ENCODE peak calls at places on chromosomes 11 and 22, in seven cellular contexts. One of them, this sample, is unnamed.

GRCh38 chr22:46686221-46686872 is 51.7 kb downstream of the CERK start:
- DNase-seq in fibroblast of pulmonary artery: no peak
- DNase-seq in mesendoderm: no peak
- DNase-seq in kidney: peak
- DNase-seq in fibroblast of mammary gland: no peak
- DNase-seq in astrocyte: no peak
- DNase-seq in AG10803: no peak
- DNase-seq in this sample: peak

GRCh38 chr11:93131709-93132108 is 66.1 kb downstream of the SLC36A4 start:
- DNase-seq in fibroblast of mammary gland: no peak
- DNase-seq in mesendoderm: peak
- DNase-seq in astrocyte: no peak
- DNase-seq in fibroblast of pulmonary artery: no peak
- DNase-seq in AG10803: no peak
- DNase-seq in kidney: no peak
- DNase-seq in this sample: no peak

GRCh38 chr11:3128356-3129180 is 36.5 kb downstream of the OSBPL5 start:
- DNase-seq in kidney: peak
- DNase-seq in AG10803: no peak
- DNase-seq in fibroblast of pulmonary artery: no peak
- DNase-seq in mesendoderm: no peak
- DNase-seq in fibroblast of mammary gland: no peak
- DNase-seq in astrocyte: no peak
- DNase-seq in this sample: no peak

GRCh38 chr11:72781313-72782080 is 12.3 kb downstream of the STARD10 start:
- DNase-seq in mesendoderm: peak
- DNase-seq in kidney: peak
- DNase-seq in AG10803: no peak
- DNase-seq in astrocyte: no peak
- DNase-seq in fibroblast of mammary gland: no peak
- DNase-seq in fibroblast of pulmonary artery: no peak
- DNase-seq in this sample: peak

GRCh38 chr11:8291421-8292350 is 28.0 kb upstream of the LMO1 start:
- DNase-seq in mesendoderm: no peak
- DNase-seq in fibroblast of pulmonary artery: no peak
- DNase-seq in astrocyte: no peak
- DNase-seq in fibroblast of mammary gland: no peak
- DNase-seq in AG10803: no peak
- DNase-seq in kidney: no peak
- DNase-seq in this sample: peak

GRCh38 chr22:18935889-18936529 is at the start of gene PRODH:
- DNase-seq in fibroblast of pulmonary artery: no peak
- DNase-seq in AG10803: no peak
- DNase-seq in astrocyte: no peak
- DNase-seq in kidney: no peak
- DNase-seq in fibroblast of mammary gland: no peak
- DNase-seq in mesendoderm: no peak
- DNase-seq in this sample: no peak

GRCh38 chr22:49967333-49968241 is 7.0 kb downstream of the PIM3 start:
- DNase-seq in AG10803: peak
- DNase-seq in fibroblast of mammary gland: no peak
- DNase-seq in fibroblast of pulmonary artery: no peak
- DNase-seq in kidney: peak
- DNase-seq in astrocyte: no peak
- DNase-seq in mesendoderm: no peak
- DNase-seq in this sample: peak

GRCh38 chr11:106461839-106462545 is 384.5 kb downstream of the AASDHPPT start:
- DNase-seq in AG10803: no peak
- DNase-seq in fibroblast of mammary gland: no peak
- DNase-seq in astrocyte: peak
- DNase-seq in mesendoderm: peak
- DNase-seq in kidney: no peak
- DNase-seq in fibroblast of pulmonary artery: peak
- DNase-seq in this sample: no peak

GRCh38 chr11:113045146-113045545 is 83.9 kb downstream of the NCAM1 start:
- DNase-seq in kidney: no peak
- DNase-seq in fibroblast of pulmonary artery: no peak
- DNase-seq in mesendoderm: peak
- DNase-seq in AG10803: no peak
- DNase-seq in fibroblast of mammary gland: no peak
- DNase-seq in astrocyte: no peak
- DNase-seq in this sample: no peak

GRCh38 chr11:73431431-73431830 is 55.2 kb downstream of the RELT start:
- DNase-seq in fibroblast of mammary gland: no peak
- DNase-seq in kidney: no peak
- DNase-seq in fibroblast of pulmonary artery: no peak
- DNase-seq in mesendoderm: no peak
- DNase-seq in AG10803: no peak
- DNase-seq in astrocyte: no peak
- DNase-seq in this sample: no peak

GRCh38 chr22:23285236-23285635 is 104.9 kb downstream of the BCR start:
- DNase-seq in astrocyte: no peak
- DNase-seq in AG10803: no peak
- DNase-seq in mesendoderm: no peak
- DNase-seq in fibroblast of pulmonary artery: no peak
- DNase-seq in fibroblast of mammary gland: no peak
- DNase-seq in kidney: no peak
- DNase-seq in this sample: no peak

GRCh38 chr11:61126266-61126665 is 24.0 kb downstream of the CD5 start:
- DNase-seq in AG10803: no peak
- DNase-seq in fibroblast of mammary gland: no peak
- DNase-seq in fibroblast of pulmonary artery: peak
- DNase-seq in astrocyte: no peak
- DNase-seq in mesendoderm: no peak
- DNase-seq in kidney: no peak
- DNase-seq in this sample: no peak

GRCh38 chr11:120029321-120029720 is 108.6 kb downstream of the TRIM29 start:
- DNase-seq in kidney: no peak
- DNase-seq in astrocyte: no peak
- DNase-seq in mesendoderm: no peak
- DNase-seq in AG10803: no peak
- DNase-seq in fibroblast of mammary gland: no peak
- DNase-seq in fibroblast of pulmonary artery: no peak
- DNase-seq in this sample: no peak

GRCh38 chr22:36367479-36367878 is 20.3 kb downstream of the MYH9 start:
- DNase-seq in astrocyte: no peak
- DNase-seq in AG10803: no peak
- DNase-seq in mesendoderm: no peak
- DNase-seq in fibroblast of pulmonary artery: no peak
- DNase-seq in kidney: no peak
- DNase-seq in fibroblast of mammary gland: no peak
- DNase-seq in this sample: no peak
- H3K4me3 ChIP-seq in astrocyte: no peak
- H3K4me3 ChIP-seq in AG10803: no peak
- H3K4me3 ChIP-seq in mesendoderm: no peak
- H3K4me3 ChIP-seq in fibroblast of pulmonary artery: no peak
- H3K4me3 ChIP-seq in kidney: no peak
- H3K4me3 ChIP-seq in fibroblast of mammary gland: no peak
- H3K4me3 ChIP-seq in this sample: no peak

DNA sequence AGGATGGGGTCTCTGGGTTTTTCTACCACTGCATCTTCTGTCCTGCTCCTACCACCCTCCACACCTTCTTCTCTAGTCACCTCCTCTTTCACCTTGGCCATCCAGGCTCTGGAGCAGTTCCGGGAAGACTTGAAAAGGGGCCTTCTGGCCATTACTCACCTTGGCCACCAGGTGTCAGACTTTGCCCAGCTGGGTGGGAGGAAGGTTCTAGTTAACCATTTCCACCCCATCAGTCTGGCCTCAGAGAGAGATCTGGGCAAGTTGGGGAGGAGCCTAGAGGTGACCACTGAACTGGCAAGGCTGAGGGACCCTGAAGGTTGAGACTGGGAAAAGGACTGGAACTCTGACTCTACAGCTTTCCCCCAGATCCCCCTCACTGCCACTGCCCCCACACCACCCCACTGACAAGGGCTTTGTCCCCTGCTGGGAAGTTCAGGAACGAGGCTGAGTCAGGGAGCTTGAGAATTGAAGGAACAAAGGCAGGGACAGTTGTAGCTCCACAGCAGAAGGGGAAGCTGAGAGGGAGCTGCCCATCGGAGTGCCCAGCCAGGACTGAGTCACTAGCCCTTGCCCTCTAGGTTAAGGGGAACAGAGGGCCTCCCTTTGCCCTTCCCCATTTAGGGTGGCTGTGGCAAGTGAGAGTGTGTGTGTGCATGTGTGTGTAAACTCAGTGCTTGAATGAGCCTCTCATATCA is 3.7 kb upstream of the POLD4 start:
- DNase-seq in astrocyte: peak
- DNase-seq in kidney: no peak
- DNase-seq in AG10803: peak
- DNase-seq in fibroblast of mammary gland: peak
- DNase-seq in mesendoderm: peak
- DNase-seq in fibroblast of pulmonary artery: peak
- DNase-seq in this sample: peak
- H3K4me3 ChIP-seq in astrocyte: peak
- H3K4me3 ChIP-seq in kidney: no peak
- H3K4me3 ChIP-seq in AG10803: no peak
- H3K4me3 ChIP-seq in fibroblast of mammary gland: no peak
- H3K4me3 ChIP-seq in mesendoderm: no peak
- H3K4me3 ChIP-seq in fibroblast of pulmonary artery: no peak
- H3K4me3 ChIP-seq in this sample: no peak

GRCh38 chr11:70075836-70076235 is 2.3 kb upstream of the ANO1 start:
- DNase-seq in astrocyte: no peak
- DNase-seq in kidney: peak
- DNase-seq in fibroblast of mammary gland: no peak
- DNase-seq in fibroblast of pulmonary artery: no peak
- DNase-seq in AG10803: no peak
- DNase-seq in mesendoderm: no peak
- DNase-seq in this sample: no peak

GRCh38 chr11:70076461-70076931 is 1.6 kb upstream of the ANO1 start:
- DNase-seq in astrocyte: no peak
- DNase-seq in fibroblast of pulmonary artery: no peak
- DNase-seq in AG10803: no peak
- DNase-seq in mesendoderm: no peak
- DNase-seq in kidney: peak
- DNase-seq in fibroblast of mammary gland: no peak
- DNase-seq in this sample: no peak

GRCh38 chr11:70073881-70074371 is 4.2 kb upstream of the ANO1 start:
- DNase-seq in astrocyte: peak
- DNase-seq in fibroblast of mammary gland: peak
- DNase-seq in AG10803: no peak
- DNase-seq in fibroblast of pulmonary artery: peak
- DNase-seq in mesendoderm: peak
- DNase-seq in kidney: no peak
- DNase-seq in this sample: no peak

GRCh38 chr11:70073188-70073817 is 4.8 kb upstream of the ANO1 start:
- DNase-seq in kidney: no peak
- DNase-seq in fibroblast of mammary gland: no peak
- DNase-seq in astrocyte: peak
- DNase-seq in fibroblast of pulmonary artery: no peak
- DNase-seq in AG10803: no peak
- DNase-seq in mesendoderm: no peak
- DNase-seq in this sample: no peak

DNA sequence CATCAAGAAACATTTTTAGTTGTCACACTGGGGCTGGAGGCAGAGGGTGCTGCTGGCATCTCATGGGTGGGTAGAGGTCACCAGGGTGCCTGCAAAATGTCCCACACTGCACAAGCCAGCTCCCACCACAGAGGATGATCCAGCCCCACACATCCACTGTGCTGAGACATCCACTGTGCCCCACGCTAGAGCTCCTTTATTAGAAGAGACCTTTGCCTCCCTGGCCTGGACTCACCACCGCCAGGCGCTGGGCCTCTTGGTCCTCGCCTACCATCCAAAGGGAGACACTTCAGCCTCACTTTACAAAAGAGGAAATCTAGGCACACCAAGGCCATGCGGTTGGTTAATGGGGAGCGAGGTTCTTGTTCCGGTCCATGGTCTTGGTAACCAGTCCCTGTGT is 3.4 kb upstream of the ANO1 start:
- DNase-seq in fibroblast of mammary gland: no peak
- DNase-seq in AG10803: no peak
- DNase-seq in kidney: peak
- DNase-seq in fibroblast of pulmonary artery: no peak
- DNase-seq in astrocyte: no peak
- DNase-seq in mesendoderm: no peak
- DNase-seq in this sample: no peak
- H3K4me3 ChIP-seq in fibroblast of mammary gland: no peak
- H3K4me3 ChIP-seq in AG10803: no peak
- H3K4me3 ChIP-seq in kidney: no peak
- H3K4me3 ChIP-seq in fibroblast of pulmonary artery: no peak
- H3K4me3 ChIP-seq in astrocyte: no peak
- H3K4me3 ChIP-seq in mesendoderm: no peak
- H3K4me3 ChIP-seq in this sample: no peak

GRCh38 chr11:77131560-77131959 is 3.5 kb downstream of the MYO7A start:
- DNase-seq in kidney: peak
- DNase-seq in mesendoderm: no peak
- DNase-seq in fibroblast of pulmonary artery: no peak
- DNase-seq in astrocyte: no peak
- DNase-seq in AG10803: no peak
- DNase-seq in fibroblast of mammary gland: no peak
- DNase-seq in this sample: no peak

GRCh38 chr11:77130763-77131513 is 2.9 kb downstream of the MYO7A start:
- DNase-seq in fibroblast of pulmonary artery: peak
- DNase-seq in mesendoderm: no peak
- DNase-seq in astrocyte: peak
- DNase-seq in kidney: peak
- DNase-seq in AG10803: peak
- DNase-seq in fibroblast of mammary gland: peak
- DNase-seq in this sample: peak

GRCh38 chr11:77129069-77129840 is 1.2 kb downstream of the MYO7A start:
- DNase-seq in AG10803: no peak
- DNase-seq in fibroblast of mammary gland: no peak
- DNase-seq in fibroblast of pulmonary artery: no peak
- DNase-seq in kidney: peak
- DNase-seq in mesendoderm: no peak
- DNase-seq in astrocyte: no peak
- DNase-seq in this sample: no peak

GRCh38 chr11:77127969-77128691 is at the start of gene MYO7A:
- DNase-seq in kidney: peak
- DNase-seq in AG10803: no peak
- DNase-seq in mesendoderm: peak
- DNase-seq in fibroblast of mammary gland: no peak
- DNase-seq in fibroblast of pulmonary artery: peak
- DNase-seq in astrocyte: no peak
- DNase-seq in this sample: peak

GRCh38 chr11:77129841-77130756 is 2.1 kb downstream of the MYO7A start:
- DNase-seq in fibroblast of mammary gland: no peak
- DNase-seq in AG10803: no peak
- DNase-seq in kidney: peak
- DNase-seq in mesendoderm: no peak
- DNase-seq in fibroblast of pulmonary artery: no peak
- DNase-seq in astrocyte: no peak
- DNase-seq in this sample: peak
- H3K4me3 ChIP-seq in fibroblast of mammary gland: no peak
- H3K4me3 ChIP-seq in AG10803: no peak
- H3K4me3 ChIP-seq in kidney: no peak
- H3K4me3 ChIP-seq in mesendoderm: no peak
- H3K4me3 ChIP-seq in fibroblast of pulmonary artery: no peak
- H3K4me3 ChIP-seq in astrocyte: no peak
- H3K4me3 ChIP-seq in this sample: no peak